ENCODE peak calls at places on chromosome 1, in ten cellular contexts. R is psoas muscle; A is lower lobe of right lung; U is tibial nerve; S is GM23248; W is pancreas; G is left ventricle myocardium inferior; C is right atrium auricular region; B is adrenal gland; O is CD8-positive, alpha-beta T cell. P is an unnamed sample. For H3K9me3 and H3K36me3, the result is how much of the 10 kb centered on the place peaks cover.

GRCh38 chr1:93631626-93632365 is 49.8 kb downstream of the BCAR3 start:
- DNase-seq in R (no peak), A (no peak), U (no peak), S (no peak), W (no peak), G (no peak), C (no peak), B (no peak), O (no peak), P (no peak)

GRCh38 chr1:240611619-240612490 is at the start of gene GREM2:
- DNase-seq in R (peak), A (peak), U (peak), S (peak), W (peak), G (no peak), C (no peak), B (peak), O (peak), P (peak)

GRCh38 chr1:22470227-22470626 is 18.6 kb downstream of the ZBTB40 start:
- DNase-seq in R (no peak), A (no peak), U (no peak), S (no peak), W (no peak), G (no peak), C (no peak), B (no peak), O (no peak), P (no peak)

GRCh38 chr1:76048194-76048593 is 26.4 kb upstream of the ST6GALNAC3 start:
- DNase-seq in R (no peak), A (no peak), U (no peak), S (no peak), W (no peak), G (no peak), C (no peak), B (no peak), O (no peak), P (no peak)

GRCh38 chr1:61743716-61744620 is 1.7 kb downstream of the PATJ start:
- DNase-seq in R (no peak), A (no peak), U (no peak), S (no peak), W (no peak), G (no peak), C (no peak), B (no peak), O (no peak), P (no peak)

GRCh38 chr1:206971029-206971655 is 882 bp upstream of the FCAMR start:
- DNase-seq in R (no peak), A (no peak), U (no peak), S (no peak), W (no peak), G (no peak), C (no peak), B (no peak), O (no peak), P (no peak)

GRCh38 chr1:26961826-26962225 is 1.6 kb upstream of the KDF1 start:
- DNase-seq in R (no peak), A (no peak), U (no peak), S (peak), W (no peak), G (no peak), C (no peak), B (no peak), O (no peak), P (peak)

GRCh38 chr1:55235722-55236121 is 20.6 kb upstream of the USP24 start:
- DNase-seq in R (no peak), A (no peak), U (no peak), S (peak), W (no peak), G (no peak), C (no peak), B (no peak), O (no peak), P (no peak)

GRCh38 chr1:157992031-157992568 is 1.3 kb upstream of the KIRREL1 start:
- DNase-seq in R (peak), A (no peak), U (peak), S (peak), W (peak), G (peak), C (peak), B (peak), O (peak), P (peak)

GRCh38 chr1:200954434-200954833 is 59.7 kb downstream of the INAVA start:
- DNase-seq in R (no peak), A (no peak), U (no peak), S (no peak), W (peak), G (no peak), C (no peak), B (no peak), O (no peak), P (no peak)

GRCh38 chr1:38310079-38310478 is 263.5 kb upstream of the POU3F1 start:
- DNase-seq in R (no peak), A (no peak), U (no peak), S (no peak), W (no peak), G (no peak), C (no peak), B (no peak), O (no peak), P (no peak)

DNA sequence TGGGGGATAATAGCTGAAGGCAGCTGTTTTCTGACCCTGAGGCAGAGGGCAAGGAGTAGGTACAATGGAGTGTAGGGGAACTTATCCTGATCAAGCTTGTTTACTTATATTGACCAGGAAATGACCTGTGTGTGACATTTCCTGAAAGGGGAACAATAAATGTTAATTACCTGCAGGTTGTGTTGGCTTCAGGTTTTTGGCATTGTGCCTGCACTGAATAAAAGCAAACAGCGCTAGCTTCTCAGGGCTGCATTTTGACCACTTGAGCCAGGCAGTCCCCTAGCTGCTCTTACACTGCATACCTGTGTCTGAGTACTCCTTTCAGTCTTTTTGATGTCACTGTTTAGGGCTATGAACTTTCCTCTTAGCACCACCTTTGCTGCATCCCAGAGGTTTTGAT is 40.6 kb downstream of the DRAM2 start:
- DNase-seq in R (no peak), A (no peak), U (no peak), S (no peak), W (no peak), G (no peak), C (no peak), B (no peak), O (no peak), P (no peak)
- H3K9me3 ChIP-seq in R (under half), A (under half), U (under half), S (under half), W (under half), G (half or more), C (under half), B (under half), O (under half), P (under half)

GRCh38 chr1:47230692-47231313 is 1.2 kb downstream of the TAL1 start:
- DNase-seq in R (no peak), A (no peak), U (no peak), S (no peak), W (no peak), G (no peak), C (no peak), B (no peak), O (no peak), P (no peak)
- H3K4me3 ChIP-seq in R (peak), A (peak), U (peak), S (no peak), W (peak), G (peak), C (peak), B (no peak), O (peak), P (no peak)

DNA sequence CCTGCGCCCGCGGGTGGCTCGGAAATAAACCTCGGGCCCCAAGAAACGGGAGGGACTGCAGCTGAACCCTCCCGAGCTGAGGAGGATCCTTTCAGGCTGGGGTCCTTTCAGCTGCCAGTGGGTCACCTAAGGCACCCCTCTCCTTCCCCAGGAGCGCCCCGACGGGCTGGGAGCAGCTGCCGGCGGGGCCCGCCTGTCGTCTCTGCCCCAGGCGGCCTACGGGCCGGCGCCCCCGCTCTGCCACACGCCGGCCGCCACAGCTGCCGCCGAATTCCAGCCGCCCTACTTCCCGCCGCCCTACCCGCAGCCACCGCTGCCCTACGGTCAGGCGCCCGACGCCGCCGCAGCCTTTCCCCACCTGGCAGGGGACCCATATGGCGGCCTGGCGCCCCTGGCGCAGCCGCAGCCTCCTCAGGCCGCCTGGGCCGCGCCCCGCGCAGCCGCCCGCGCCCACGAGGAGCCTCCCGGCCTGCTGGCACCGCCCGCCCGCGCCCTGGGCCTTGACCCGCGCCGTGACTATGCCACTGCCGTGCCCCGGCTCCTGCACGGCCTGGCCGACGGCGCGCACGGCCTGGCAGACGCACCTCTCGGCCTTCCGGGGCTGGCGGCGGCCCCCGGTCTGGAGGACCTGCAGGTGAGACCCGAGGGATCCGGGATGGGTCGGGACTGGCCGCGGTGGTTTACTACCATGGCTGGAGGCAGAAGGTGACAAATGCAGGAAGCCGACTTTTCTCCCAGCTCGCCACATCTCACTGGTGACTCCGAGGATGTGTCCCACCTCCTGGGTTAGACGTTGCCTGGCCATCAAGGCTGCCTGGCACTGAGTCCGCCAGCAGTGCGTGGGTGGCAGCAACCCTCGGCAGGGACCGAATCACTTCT is 901 bp downstream of the TFAP2E start:
- DNase-seq in R (no peak), A (no peak), U (no peak), S (no peak), W (no peak), G (no peak), C (no peak), B (no peak), O (no peak), P (no peak)
- H3K36me3 ChIP-seq in R (under half), A (under half), U (under half), S (under half), W (under half), G (under half), C (under half), B (under half), O (under half), P (under half)

DNA sequence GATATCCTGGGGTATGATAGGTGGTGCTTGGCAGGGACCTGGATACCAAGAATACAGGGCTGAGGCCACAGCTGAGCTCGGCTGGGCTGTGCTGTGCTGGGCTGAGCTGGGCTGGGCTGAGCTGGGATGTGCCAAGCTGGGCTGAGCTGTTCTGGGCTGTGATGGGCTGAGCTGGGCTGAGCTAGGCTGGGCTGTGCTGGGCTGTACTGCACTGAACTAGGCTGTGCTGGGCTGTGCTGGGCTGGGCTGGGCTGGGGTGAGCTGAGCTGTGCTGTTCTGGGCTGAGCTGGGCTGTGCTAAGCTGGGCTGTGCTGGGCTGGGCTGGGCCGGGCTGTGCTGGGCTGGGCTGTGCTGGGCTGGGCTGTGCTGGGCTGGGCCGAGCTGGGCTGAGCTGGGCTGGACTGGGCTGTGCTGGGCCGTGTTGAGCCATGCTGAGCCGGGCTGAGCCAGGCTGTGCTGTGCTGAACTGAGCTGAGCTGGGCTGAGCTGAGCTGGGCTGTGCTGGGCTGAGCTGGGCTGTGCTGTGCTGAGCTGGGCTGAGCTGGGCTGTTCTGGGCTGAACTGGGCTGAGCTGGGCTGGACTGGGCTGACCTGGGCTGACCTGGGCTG is 94.7 kb upstream of the ACTRT2 start:
- DNase-seq in R (no peak), A (no peak), U (no peak), S (no peak), W (no peak), G (no peak), C (no peak), B (no peak), O (no peak), P (no peak)
- H3K9me3 ChIP-seq in R (under half), A (under half), U (under half), S (under half), W (under half), G (under half), C (under half), B (under half), O (under half), P (under half)

DNA sequence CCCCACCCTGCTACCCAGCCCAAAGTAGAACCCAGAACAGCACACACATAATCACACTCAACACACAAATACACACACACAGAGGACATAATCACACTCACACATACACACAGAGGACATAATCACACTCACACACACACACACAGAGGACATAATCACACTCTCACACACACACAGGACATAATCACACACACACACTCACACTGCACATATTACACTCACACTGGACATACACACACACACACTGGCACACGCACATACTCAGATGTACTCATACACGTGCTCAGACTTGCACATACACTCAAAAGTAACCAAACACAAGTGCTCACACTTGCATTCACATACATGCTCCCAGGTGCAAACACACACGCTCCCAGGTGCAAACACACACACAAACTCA is 54.3 kb upstream of the CAMK1G start:
- DNase-seq in R (no peak), A (no peak), U (no peak), S (no peak), W (no peak), G (no peak), C (no peak), B (no peak), O (no peak), P (no peak)
- H3K4me3 ChIP-seq in R (no peak), A (no peak), U (no peak), S (no peak), W (no peak), G (no peak), C (no peak), B (no peak), O (no peak), P (no peak)